ENCODE peak calls at places on chromosomes 5 and 9, in nine cellular contexts. One of them, this sample, is unnamed.

GRCh38 chr9:133441571-133441970 is 18.2 kb upstream of the CACFD1 start:
- DNase-seq in left lung: no peak
- DNase-seq in sigmoid colon: no peak
- DNase-seq in right cardiac atrium: peak; percentile 26
- DNase-seq in MM.1S: no peak
- DNase-seq in IMR-90: no peak
- DNase-seq in CD4-positive, CD25-positive, alpha-beta regulatory T cell: no peak
- DNase-seq in ovary: no peak
- DNase-seq in psoas muscle: no peak
- DNase-seq in this sample: no peak

GRCh38 chr5:171162602-171163001 is 146.4 kb upstream of the TLX3 start:
- DNase-seq in left lung: no peak
- DNase-seq in sigmoid colon: no peak
- DNase-seq in right cardiac atrium: no peak
- DNase-seq in MM.1S: peak; percentile 37
- DNase-seq in IMR-90: peak; percentile 25
- DNase-seq in CD4-positive, CD25-positive, alpha-beta regulatory T cell: no peak
- DNase-seq in ovary: no peak
- DNase-seq in psoas muscle: no peak
- DNase-seq in this sample: no peak

GRCh38 chr9:11735391-11735790 is 957.8 kb upstream of the TYRP1 start:
- DNase-seq in left lung: no peak
- DNase-seq in sigmoid colon: no peak
- DNase-seq in right cardiac atrium: no peak
- DNase-seq in MM.1S: no peak
- DNase-seq in IMR-90: no peak
- DNase-seq in CD4-positive, CD25-positive, alpha-beta regulatory T cell: no peak
- DNase-seq in ovary: no peak
- DNase-seq in psoas muscle: no peak
- DNase-seq in this sample: no peak

GRCh38 chr5:957730-958485 is 50.7 kb upstream of the NKD2 start:
- DNase-seq in left lung: no peak
- DNase-seq in sigmoid colon: no peak
- DNase-seq in right cardiac atrium: no peak
- DNase-seq in MM.1S: no peak
- DNase-seq in IMR-90: peak; percentile 9
- DNase-seq in CD4-positive, CD25-positive, alpha-beta regulatory T cell: no peak
- DNase-seq in ovary: no peak
- DNase-seq in psoas muscle: no peak
- DNase-seq in this sample: peak; percentile 38

GRCh38 chr5:75435101-75435500 is 76.3 kb downstream of the CERT1 start:
- DNase-seq in left lung: no peak
- DNase-seq in sigmoid colon: no peak
- DNase-seq in right cardiac atrium: no peak
- DNase-seq in MM.1S: no peak
- DNase-seq in IMR-90: peak; percentile 10
- DNase-seq in CD4-positive, CD25-positive, alpha-beta regulatory T cell: no peak
- DNase-seq in ovary: no peak
- DNase-seq in psoas muscle: no peak
- DNase-seq in this sample: no peak

GRCh38 chr5:76473676-76474075 is 70.6 kb downstream of the IQGAP2 start:
- DNase-seq in left lung: no peak
- DNase-seq in sigmoid colon: no peak
- DNase-seq in right cardiac atrium: no peak
- DNase-seq in MM.1S: no peak
- DNase-seq in IMR-90: no peak
- DNase-seq in CD4-positive, CD25-positive, alpha-beta regulatory T cell: peak; percentile 82
- DNase-seq in ovary: no peak
- DNase-seq in psoas muscle: no peak
- DNase-seq in this sample: no peak

GRCh38 chr5:68762201-68762600 is 331.6 kb upstream of the SLC30A5 start:
- DNase-seq in left lung: no peak
- DNase-seq in sigmoid colon: no peak
- DNase-seq in right cardiac atrium: no peak
- DNase-seq in MM.1S: no peak
- DNase-seq in IMR-90: no peak
- DNase-seq in CD4-positive, CD25-positive, alpha-beta regulatory T cell: no peak
- DNase-seq in ovary: no peak
- DNase-seq in psoas muscle: no peak
- DNase-seq in this sample: no peak

GRCh38 chr9:26955222-26955903 is 849 bp upstream of the IFT74 start:
- DNase-seq in left lung: no peak
- DNase-seq in sigmoid colon: no peak
- DNase-seq in right cardiac atrium: no peak
- DNase-seq in MM.1S: no peak
- DNase-seq in IMR-90: no peak
- DNase-seq in CD4-positive, CD25-positive, alpha-beta regulatory T cell: no peak
- DNase-seq in ovary: no peak
- DNase-seq in psoas muscle: no peak
- DNase-seq in this sample: no peak

GRCh38 chr5:80569961-80570786 is at the start of gene ANKRD34B:
- DNase-seq in left lung: no peak
- DNase-seq in sigmoid colon: no peak
- DNase-seq in right cardiac atrium: peak; percentile 50
- DNase-seq in MM.1S: peak; percentile 50
- DNase-seq in IMR-90: no peak
- DNase-seq in CD4-positive, CD25-positive, alpha-beta regulatory T cell: no peak
- DNase-seq in ovary: no peak
- DNase-seq in psoas muscle: peak; percentile 8
- DNase-seq in this sample: peak; percentile 53

GRCh38 chr9:137031904-137032639 is at the start of gene FUT7:
- DNase-seq in left lung: peak; percentile 62
- DNase-seq in sigmoid colon: no peak
- DNase-seq in right cardiac atrium: no peak
- DNase-seq in MM.1S: no peak
- DNase-seq in IMR-90: no peak
- DNase-seq in CD4-positive, CD25-positive, alpha-beta regulatory T cell: no peak
- DNase-seq in ovary: no peak
- DNase-seq in psoas muscle: no peak
- DNase-seq in this sample: no peak

GRCh38 chr9:124730772-124731171 is 40.3 kb downstream of the NR6A1 start:
- DNase-seq in left lung: no peak
- DNase-seq in sigmoid colon: no peak
- DNase-seq in right cardiac atrium: no peak
- DNase-seq in MM.1S: no peak
- DNase-seq in IMR-90: no peak
- DNase-seq in CD4-positive, CD25-positive, alpha-beta regulatory T cell: no peak
- DNase-seq in ovary: no peak
- DNase-seq in psoas muscle: no peak
- DNase-seq in this sample: no peak

GRCh38 chr5:146588331-146588730 is 72.3 kb upstream of the GPR151 start:
- DNase-seq in left lung: no peak
- DNase-seq in sigmoid colon: no peak
- DNase-seq in right cardiac atrium: no peak
- DNase-seq in MM.1S: no peak
- DNase-seq in IMR-90: no peak
- DNase-seq in CD4-positive, CD25-positive, alpha-beta regulatory T cell: no peak
- DNase-seq in ovary: no peak
- DNase-seq in psoas muscle: no peak
- DNase-seq in this sample: no peak

GRCh38 chr9:126412945-126413344 is 86.3 kb downstream of the MVB12B start:
- DNase-seq in left lung: no peak
- DNase-seq in sigmoid colon: no peak
- DNase-seq in right cardiac atrium: no peak
- DNase-seq in MM.1S: no peak
- DNase-seq in IMR-90: no peak
- DNase-seq in CD4-positive, CD25-positive, alpha-beta regulatory T cell: no peak
- DNase-seq in ovary: no peak
- DNase-seq in psoas muscle: no peak
- DNase-seq in this sample: no peak

GRCh38 chr9:14687042-14687719 is 6.1 kb downstream of the ZDHHC21 start:
- DNase-seq in left lung: no peak
- DNase-seq in sigmoid colon: no peak
- DNase-seq in right cardiac atrium: no peak
- DNase-seq in MM.1S: no peak
- DNase-seq in IMR-90: peak; percentile 94
- DNase-seq in CD4-positive, CD25-positive, alpha-beta regulatory T cell: no peak
- DNase-seq in ovary: no peak
- DNase-seq in psoas muscle: no peak
- DNase-seq in this sample: no peak

GRCh38 chr5:126846344-126846743 is 69.4 kb downstream of the LMNB1 start:
- DNase-seq in left lung: no peak
- DNase-seq in sigmoid colon: no peak
- DNase-seq in right cardiac atrium: no peak
- DNase-seq in MM.1S: no peak
- DNase-seq in IMR-90: peak; percentile 38
- DNase-seq in CD4-positive, CD25-positive, alpha-beta regulatory T cell: no peak
- DNase-seq in ovary: no peak
- DNase-seq in psoas muscle: no peak
- DNase-seq in this sample: no peak

GRCh38 chr5:142571921-142572320 is 114.0 kb downstream of the FGF1 start:
- DNase-seq in left lung: no peak
- DNase-seq in sigmoid colon: no peak
- DNase-seq in right cardiac atrium: no peak
- DNase-seq in MM.1S: no peak
- DNase-seq in IMR-90: no peak
- DNase-seq in CD4-positive, CD25-positive, alpha-beta regulatory T cell: no peak
- DNase-seq in ovary: no peak
- DNase-seq in psoas muscle: no peak
- DNase-seq in this sample: no peak

GRCh38 chr5:127299678-127300077 is 9.1 kb downstream of the MEGF10 start:
- DNase-seq in left lung: no peak
- DNase-seq in sigmoid colon: no peak
- DNase-seq in right cardiac atrium: no peak
- DNase-seq in MM.1S: no peak
- DNase-seq in IMR-90: no peak
- DNase-seq in CD4-positive, CD25-positive, alpha-beta regulatory T cell: no peak
- DNase-seq in ovary: no peak
- DNase-seq in psoas muscle: no peak
- DNase-seq in this sample: no peak

GRCh38 chr9:137540536-137540935 is 9.7 kb downstream of the PNPLA7 start:
- DNase-seq in left lung: no peak
- DNase-seq in sigmoid colon: no peak
- DNase-seq in right cardiac atrium: no peak
- DNase-seq in MM.1S: no peak
- DNase-seq in IMR-90: no peak
- DNase-seq in CD4-positive, CD25-positive, alpha-beta regulatory T cell: no peak
- DNase-seq in ovary: no peak
- DNase-seq in psoas muscle: no peak
- DNase-seq in this sample: no peak

GRCh38 chr9:40925149-40925548 is 203.3 kb downstream of the FOXD4L6 start:
- DNase-seq in left lung: no peak
- DNase-seq in sigmoid colon: no peak
- DNase-seq in right cardiac atrium: no peak
- DNase-seq in MM.1S: no peak
- DNase-seq in IMR-90: no peak
- DNase-seq in CD4-positive, CD25-positive, alpha-beta regulatory T cell: no peak
- DNase-seq in ovary: no peak
- DNase-seq in psoas muscle: no peak
- DNase-seq in this sample: no peak
- H3K9me3 ChIP-seq in left lung: peaks cover 94% of the 10 kb centered on the region
- H3K9me3 ChIP-seq in sigmoid colon: peaks cover 58% of the 10 kb centered on the region
- H3K9me3 ChIP-seq in right cardiac atrium: peaks cover 4% of the 10 kb centered on the region
- H3K9me3 ChIP-seq in MM.1S: no peaks in the 10 kb centered on the region
- H3K9me3 ChIP-seq in IMR-90: peaks cover 50% of the 10 kb centered on the region
- H3K9me3 ChIP-seq in CD4-positive, CD25-positive, alpha-beta regulatory T cell: peaks cover 46% of the 10 kb centered on the region
- H3K9me3 ChIP-seq in ovary: peaks cover 48% of the 10 kb centered on the region
- H3K9me3 ChIP-seq in psoas muscle: peaks cover 66% of the 10 kb centered on the region
- H3K9me3 ChIP-seq in this sample: peaks cover 77% of the 10 kb centered on the region

DNA sequence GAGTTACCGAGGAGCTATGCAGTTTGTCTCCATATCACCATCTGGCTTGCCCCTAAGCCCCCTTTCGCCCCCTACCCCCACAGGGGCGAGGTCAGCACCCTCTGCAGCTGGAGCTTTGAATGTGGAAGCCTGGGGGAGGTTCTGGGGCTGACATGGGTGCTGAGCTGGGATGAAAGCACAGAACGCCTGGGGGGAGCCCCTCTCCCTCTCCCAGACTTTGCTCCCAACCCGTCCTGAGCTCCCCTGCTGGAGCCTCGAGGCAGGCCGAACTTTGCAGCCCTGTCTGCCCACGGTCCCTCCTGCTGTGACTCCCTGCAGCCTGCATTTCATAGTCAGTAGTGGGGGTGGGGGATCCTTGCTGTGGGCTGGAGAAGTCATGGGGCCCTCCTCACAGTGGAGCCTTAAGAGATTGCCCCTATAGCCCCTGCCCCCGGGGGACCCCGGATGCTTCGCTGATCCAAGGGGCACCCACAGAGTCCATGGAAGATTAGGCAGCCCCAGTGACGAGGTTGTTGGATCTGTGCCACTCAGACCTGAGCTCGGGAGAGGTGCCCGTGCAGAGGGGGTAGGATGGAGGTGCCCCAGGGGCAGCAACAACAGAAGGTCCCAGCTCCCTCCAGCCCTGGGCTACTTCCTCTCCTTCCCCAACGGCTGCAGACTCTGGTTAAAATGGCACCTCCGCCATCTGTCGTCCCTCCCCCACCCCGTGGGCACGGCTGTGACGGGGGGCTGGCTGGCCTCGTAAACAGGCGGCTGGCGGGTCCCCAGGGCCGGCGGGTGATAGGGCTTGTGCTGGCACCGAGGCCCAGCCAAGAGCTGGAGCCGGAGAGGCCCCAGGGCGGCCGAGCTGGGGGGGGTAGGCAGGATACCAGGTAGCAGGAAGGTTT is 162.0 kb downstream of the C9orf50 start:
- DNase-seq in left lung: peak; percentile 54
- DNase-seq in sigmoid colon: peak; percentile 86
- DNase-seq in right cardiac atrium: peak; percentile 90
- DNase-seq in MM.1S: no peak
- DNase-seq in IMR-90: no peak
- DNase-seq in CD4-positive, CD25-positive, alpha-beta regulatory T cell: no peak
- DNase-seq in ovary: peak; percentile 75
- DNase-seq in psoas muscle: peak; percentile 61
- DNase-seq in this sample: peak; percentile 61
- H3K4me3 ChIP-seq in left lung: peak overlapping the region; percentile 17
- H3K4me3 ChIP-seq in sigmoid colon: no peak overlapping the region
- H3K4me3 ChIP-seq in right cardiac atrium: no peak overlapping the region
- H3K4me3 ChIP-seq in MM.1S: no peak overlapping the region
- H3K4me3 ChIP-seq in IMR-90: no peak overlapping the region
- H3K4me3 ChIP-seq in CD4-positive, CD25-positive, alpha-beta regulatory T cell: no peak overlapping the region
- H3K4me3 ChIP-seq in ovary: no peak overlapping the region
- H3K4me3 ChIP-seq in psoas muscle: no peak overlapping the region
- H3K4me3 ChIP-seq in this sample: no peak overlapping the region

DNA sequence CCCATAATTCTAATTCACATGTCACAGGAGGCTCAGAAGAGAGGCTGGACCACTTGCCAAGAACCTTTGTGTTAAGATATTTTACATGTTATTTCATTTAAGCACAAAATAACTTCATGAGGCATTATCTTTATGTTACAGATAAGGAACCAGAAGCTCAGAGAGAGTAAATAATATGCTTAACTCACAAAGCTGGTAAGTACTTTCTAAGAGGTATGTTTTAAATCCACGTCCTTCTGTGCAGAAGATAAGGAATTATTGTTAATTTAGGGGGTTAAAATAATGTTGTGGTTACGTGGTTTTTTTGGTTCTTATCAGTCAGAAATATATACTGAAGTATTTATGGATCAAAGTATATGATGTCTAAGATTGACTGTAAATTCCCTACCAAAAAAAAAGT is 8.0 kb downstream of the STRBP start:
- DNase-seq in left lung: no peak
- DNase-seq in sigmoid colon: no peak
- DNase-seq in right cardiac atrium: no peak
- DNase-seq in MM.1S: no peak
- DNase-seq in IMR-90: no peak
- DNase-seq in CD4-positive, CD25-positive, alpha-beta regulatory T cell: no peak
- DNase-seq in ovary: no peak
- DNase-seq in psoas muscle: no peak
- DNase-seq in this sample: no peak
- H3K4me1 ChIP-seq in left lung: no peaks in the 10 kb centered on the region
- H3K4me1 ChIP-seq in sigmoid colon: no peaks in the 10 kb centered on the region
- H3K4me1 ChIP-seq in right cardiac atrium: no peaks in the 10 kb centered on the region
- H3K4me1 ChIP-seq in MM.1S: peaks cover under 1% of the 10 kb centered on the region
- H3K4me1 ChIP-seq in IMR-90: no peaks in the 10 kb centered on the region
- H3K4me1 ChIP-seq in CD4-positive, CD25-positive, alpha-beta regulatory T cell: no peaks in the 10 kb centered on the region
- H3K4me1 ChIP-seq in ovary: no peaks in the 10 kb centered on the region
- H3K4me1 ChIP-seq in psoas muscle: no peaks in the 10 kb centered on the region
- H3K4me1 ChIP-seq in this sample: no peaks in the 10 kb centered on the region

GRCh38 chr9:8332871-8333270 is 533.3 kb upstream of the DMAC1 start:
- DNase-seq in left lung: no peak
- DNase-seq in sigmoid colon: no peak
- DNase-seq in right cardiac atrium: no peak
- DNase-seq in MM.1S: no peak
- DNase-seq in IMR-90: no peak
- DNase-seq in CD4-positive, CD25-positive, alpha-beta regulatory T cell: no peak
- DNase-seq in ovary: no peak
- DNase-seq in psoas muscle: no peak
- DNase-seq in this sample: no peak
- H3K9me3 ChIP-seq in left lung: peaks cover 1% of the 10 kb centered on the region
- H3K9me3 ChIP-seq in sigmoid colon: no peaks in the 10 kb centered on the region
- H3K9me3 ChIP-seq in right cardiac atrium: no peaks in the 10 kb centered on the region
- H3K9me3 ChIP-seq in MM.1S: no peaks in the 10 kb centered on the region
- H3K9me3 ChIP-seq in IMR-90: peaks cover 2% of the 10 kb centered on the region
- H3K9me3 ChIP-seq in CD4-positive, CD25-positive, alpha-beta regulatory T cell: no peaks in the 10 kb centered on the region
- H3K9me3 ChIP-seq in ovary: no peaks in the 10 kb centered on the region
- H3K9me3 ChIP-seq in psoas muscle: no peaks in the 10 kb centered on the region
- H3K9me3 ChIP-seq in this sample: no peaks in the 10 kb centered on the region

This sample was measured in lower lobe of right lung.